ENCODE peak calls at places on chromosomes 11 and 22, in ten cellular contexts. U is HTR-8/SVneo; D is DMS153; Z is activated T-cell treated with anti-CD3 and anti-CD28 coated beads, Interleukin-2, amount 50 U/mL, for 1 hour; S is T-helper 1 cell; W is psoas muscle; Y is GM23248; X is MM.1S; J is SW 1271; B is ACHN. M is an unnamed sample.

GRCh38 chr11:63670738-63671321 is 346 bp downstream of the ATL3 start:
- DNase-seq in X (peak), Z (peak), U (peak), D (peak), Y (peak), B (peak), J (peak), W (peak), S (no peak), M (no peak)

GRCh38 chr11:119412072-119412471 is 10.9 kb downstream of the THY1 start:
- DNase-seq in S (no peak), Y (no peak), Z (no peak), X (no peak), U (no peak), B (no peak), W (no peak), J (no peak), D (no peak), M (no peak)

GRCh38 chr11:19559746-19560145 is 152.9 kb upstream of the NAV2 start:
- DNase-seq in X (no peak), J (no peak), S (no peak), B (no peak), D (no peak), W (no peak), Z (no peak), Y (no peak), U (no peak), M (no peak)

GRCh38 chr22:32590556-32590955 is 115.9 kb downstream of the FBXO7 start:
- DNase-seq in J (no peak), W (no peak), U (no peak), Y (peak), X (no peak), B (no peak), S (no peak), D (no peak), Z (no peak), M (no peak)

GRCh38 chr11:221539-221938 is 14.0 kb downstream of the RIC8A start:
- DNase-seq in B (no peak), D (no peak), Y (no peak), U (no peak), Z (no peak), W (no peak), X (no peak), J (no peak), S (no peak), M (no peak)

GRCh38 chr22:28017558-28017820 is 98.4 kb upstream of the PITPNB start:
- DNase-seq in U (no peak), X (no peak), S (no peak), D (no peak), J (no peak), Z (peak), B (no peak), Y (no peak), W (no peak), M (no peak)

GRCh38 chr11:63897459-63898156 is 19.4 kb downstream of the RCOR2 start:
- DNase-seq in S (no peak), Y (no peak), B (no peak), D (no peak), W (no peak), J (no peak), X (no peak), U (no peak), Z (no peak), M (no peak)

GRCh38 chr11:86765146-86765663 is 35.1 kb upstream of the PRSS23 start:
- DNase-seq in B (no peak), S (no peak), X (no peak), U (no peak), D (no peak), Z (no peak), Y (no peak), W (no peak), J (no peak), M (no peak)

GRCh38 chr22:30056015-30056414 is 24.2 kb upstream of the HORMAD2 start:
- DNase-seq in S (no peak), J (no peak), Y (no peak), U (no peak), Z (no peak), W (no peak), D (no peak), B (no peak), X (no peak), M (no peak)

GRCh38 chr11:126669416-126669815 is 313.9 kb downstream of the ST3GAL4 start:
- DNase-seq in W (no peak), D (no peak), Y (peak), J (no peak), X (no peak), S (no peak), U (no peak), Z (no peak), B (peak), M (no peak)

GRCh38 chr22:31917227-31917921 is 27.0 kb upstream of the YWHAH start:
- DNase-seq in S (no peak), U (no peak), J (no peak), X (no peak), B (no peak), Y (no peak), Z (no peak), W (no peak), D (no peak), M (no peak)

GRCh38 chr22:40997485-40997884 is 46.3 kb downstream of the RBX1 start:
- DNase-seq in Z (no peak), U (no peak), X (no peak), J (no peak), B (no peak), W (no peak), D (no peak), Y (no peak), S (no peak), M (no peak)

GRCh38 chr11:99911116-99911515 is 776.0 kb upstream of the ARHGAP42 start:
- DNase-seq in U (no peak), D (no peak), Y (no peak), B (no peak), J (no peak), X (no peak), W (no peak), S (no peak), Z (no peak), M (no peak)

GRCh38 chr22:39522567-39523300 is 2.4 kb downstream of the ATF4 start:
- DNase-seq in D (peak), X (no peak), J (no peak), W (peak), S (no peak), U (no peak), Y (peak), Z (no peak), B (peak), M (peak)

GRCh38 chr11:27373856-27374602 is 11.0 kb upstream of the CCDC34 start:
- DNase-seq in S (no peak), U (no peak), Z (no peak), Y (no peak), X (no peak), D (no peak), W (no peak), B (no peak), J (no peak), M (no peak)

GRCh38 chr22:19429950-19430889 is 1.3 kb downstream of the HIRA start:
- DNase-seq in J (no peak), D (no peak), W (peak), Y (peak), X (peak), U (no peak), S (peak), Z (peak), B (peak), M (peak)

GRCh38 chr22:35649026-35649553 is 844 bp downstream of the APOL6 start:
- DNase-seq in Z (no peak), J (no peak), Y (no peak), D (no peak), S (no peak), X (no peak), B (no peak), U (no peak), W (no peak), M (peak)

GRCh38 chr11:34468209-34468841 is 29.6 kb downstream of the CAT start:
- DNase-seq in Y (peak), U (peak), S (peak), W (no peak), J (no peak), X (peak), D (peak), Z (peak), B (peak), M (no peak)

GRCh38 chr22:28053871-28054621 is 135.0 kb upstream of the PITPNB start:
- DNase-seq in U (no peak), D (no peak), Z (no peak), S (no peak), W (no peak), Y (peak), J (no peak), X (no peak), B (no peak), M (no peak)

GRCh38 chr11:77752518-77752917 is 68.0 kb downstream of the RSF1 start:
- DNase-seq in Z (no peak), J (no peak), X (no peak), B (peak), S (no peak), D (no peak), W (no peak), Y (peak), U (no peak), M (no peak)

GRCh38 chr11:22474621-22475020 is 136.4 kb downstream of the SLC17A6 start:
- DNase-seq in W (no peak), J (no peak), X (no peak), B (no peak), S (no peak), Z (no peak), Y (no peak), U (no peak), D (no peak), M (no peak)

GRCh38 chr11:15920856-15921629 is 435.3 kb downstream of the SOX6 start:
- DNase-seq in W (no peak), S (no peak), Z (no peak), D (no peak), J (no peak), X (no peak), U (no peak), Y (no peak), B (no peak), M (no peak)

GRCh38 chr11:83816572-83817187 is 530.5 kb upstream of the CCDC90B start:
- DNase-seq in D (no peak), W (no peak), J (no peak), Z (no peak), X (peak), S (no peak), Y (peak), B (peak), U (peak), M (no peak)

GRCh38 chr11:43686207-43686606 is 5.7 kb downstream of the HSD17B12 start:
- DNase-seq in D (no peak), X (no peak), U (no peak), Z (no peak), W (no peak), B (no peak), Y (no peak), J (no peak), S (no peak), M (no peak)

GRCh38 chr11:126969865-126970479 is 30.6 kb downstream of the KIRREL3 start:
- DNase-seq in D (peak), Z (no peak), Y (peak), W (no peak), U (peak), X (peak), S (no peak), B (peak), J (no peak), M (no peak)

GRCh38 chr11:86931965-86932332 is 23.2 kb downstream of the FZD4 start:
- DNase-seq in S (no peak), U (peak), Y (peak), X (no peak), J (no peak), W (no peak), D (no peak), B (peak), Z (no peak), M (no peak)

GRCh38 chr11:95088946-95089619 is 563 bp upstream of the ENDOD1 start:
- DNase-seq in D (no peak), J (no peak), B (peak), U (no peak), Z (no peak), X (peak), Y (peak), S (no peak), W (no peak), M (no peak)

GRCh38 chr22:44330727-44331660 is 18.2 kb upstream of the SHISAL1 start:
- DNase-seq in B (no peak), W (no peak), D (no peak), Z (no peak), U (no peak), J (no peak), Y (peak), S (no peak), X (no peak), M (no peak)

GRCh38 chr11:1782831-1783724 is 19.4 kb upstream of the CTSD start:
- DNase-seq in X (no peak), W (no peak), Y (peak), S (no peak), J (no peak), U (peak), D (no peak), Z (no peak), B (no peak), M (no peak)

GRCh38 chr11:3375552-3375951 is 3.4 kb downstream of the ZNF195 start:
- DNase-seq in U (no peak), X (no peak), J (no peak), W (no peak), S (no peak), Z (no peak), Y (peak), B (no peak), D (no peak), M (no peak)

GRCh38 chr22:42296381-42296853 is 26.0 kb upstream of the TCF20 start:
- DNase-seq in U (no peak), Y (no peak), X (no peak), D (peak), B (peak), W (no peak), Z (peak), S (no peak), J (no peak), M (no peak)

GRCh38 chr11:123166095-123166559 is 28.9 kb downstream of the CLMP start:
- DNase-seq in Z (no peak), D (no peak), W (no peak), J (no peak), Y (peak), S (no peak), X (no peak), B (peak), U (no peak), M (no peak)

GRCh38 chr11:29914203-29914930 is 102.5 kb downstream of the KCNA4 start:
- DNase-seq in W (no peak), Y (peak), X (no peak), U (no peak), J (no peak), S (no peak), Z (no peak), D (no peak), B (no peak), M (no peak)

GRCh38 chr11:74743640-74744039 is 5.0 kb upstream of the RNF169 start:
- DNase-seq in J (no peak), B (no peak), Z (no peak), W (no peak), D (no peak), S (no peak), Y (no peak), U (no peak), X (no peak), M (no peak)